ENCODE peak calls at places on chromosomes 16 and 17, in ten cellular contexts. W is HFF-Myc, M is fibroblast of gingiva, E is A549, T is glutamatergic neuron, N is non-pigmented ciliary epithelial cell, L is GM04503, I is ascending aorta, F is Caco-2, H is type B pancreatic cell. B is an unnamed sample.

GRCh38 chr17:32769846-32770245 is 107.1 kb downstream of the MYO1D start:
- DNase-seq in W (no peak), M (no peak), E (peak; percentile 20), T (no peak), N (no peak), L (no peak), I (no peak), F (no peak), H (no peak), B (no peak)

GRCh38 chr16:11848842-11849241 is 2.5 kb downstream of the RSL1D1 start:
- DNase-seq in W (no peak), M (peak; percentile 12), E (no peak), T (no peak), N (no peak), L (no peak), I (no peak), F (no peak), H (no peak), B (no peak)

GRCh38 chr17:60327870-60328362 is 64.0 kb downstream of the USP32 start:
- DNase-seq in W (no peak), M (no peak), E (no peak), T (peak; percentile 17), N (no peak), L (no peak), I (no peak), F (no peak), H (no peak), B (no peak)

GRCh38 chr17:7445011-7445927 is at the start of gene CHRNB1:
- DNase-seq in W (no peak), M (peak; percentile 31), E (peak; percentile 71), T (peak; percentile 84), N (no peak), L (no peak), I (peak; percentile 84), F (peak; percentile 36), H (no peak), B (no peak)

GRCh38 chr16:11165894-11166665 is 89.9 kb downstream of the SOCS1 start:
- DNase-seq in W (no peak), M (no peak), E (no peak), T (no peak), N (no peak), L (no peak), I (no peak), F (no peak), H (no peak), B (no peak)

GRCh38 chr16:22232277-22233049 is 26.4 kb downstream of the EEF2K start:
- DNase-seq in W (no peak), M (no peak), E (peak; percentile 87), T (no peak), N (no peak), L (no peak), I (no peak), F (peak; percentile 54), H (no peak), B (peak; percentile 15)

GRCh38 chr16:8571061-8571596 is 19.2 kb downstream of the TMEM114 start:
- DNase-seq in W (no peak), M (peak; percentile 38), E (no peak), T (no peak), N (no peak), L (peak; percentile 34), I (no peak), F (no peak), H (no peak), B (no peak)

GRCh38 chr17:75557075-75557851 is 30.3 kb upstream of the MYO15B start:
- DNase-seq in W (no peak), M (peak; percentile 4), E (peak; percentile 97), T (no peak), N (no peak), L (no peak), I (no peak), F (peak; percentile 82), H (no peak), B (no peak)

GRCh38 chr17:27807567-27808470 is 7.5 kb upstream of the NOS2 start:
- DNase-seq in W (no peak), M (no peak), E (no peak), T (no peak), N (no peak), L (no peak), I (no peak), F (peak; percentile 80), H (no peak), B (no peak)